ENCODE peak calls at places on chromosomes 11 and 22, in four cellular contexts. One of them, this sample, is unnamed.

GRCh38 chr11:61838921-61839320 is 10.8 kb downstream of the FADS2 start:
- DNase-seq in activated T-helper 1 cell treated with anti-CD3 and anti-CD28 coated beads, Interleukin-2, amount 50 U/mL, for 16 hours: no peak
- DNase-seq in DMS153: no peak
- DNase-seq in stimulated activated CD4-positive, alpha-beta T cell treated with anti-CD3 and anti-CD28 coated beads, Interleukin-12 subunit alpha, Interleukin-12 subunit beta, amount 100 ng/mL, for 24 hours: no peak
- DNase-seq in this sample: no peak

GRCh38 chr11:31767066-31767465 is 44.1 kb downstream of the PAX6 start:
- DNase-seq in activated T-helper 1 cell treated with anti-CD3 and anti-CD28 coated beads, Interleukin-2, amount 50 U/mL, for 16 hours: no peak
- DNase-seq in DMS153: no peak
- DNase-seq in stimulated activated CD4-positive, alpha-beta T cell treated with anti-CD3 and anti-CD28 coated beads, Interleukin-12 subunit alpha, Interleukin-12 subunit beta, amount 100 ng/mL, for 24 hours: no peak
- DNase-seq in this sample: no peak

GRCh38 chr22:49769691-49770315 is 57.9 kb downstream of the BRD1 start:
- DNase-seq in activated T-helper 1 cell treated with anti-CD3 and anti-CD28 coated beads, Interleukin-2, amount 50 U/mL, for 16 hours: no peak
- DNase-seq in DMS153: no peak
- DNase-seq in stimulated activated CD4-positive, alpha-beta T cell treated with anti-CD3 and anti-CD28 coated beads, Interleukin-12 subunit alpha, Interleukin-12 subunit beta, amount 100 ng/mL, for 24 hours: no peak
- DNase-seq in this sample: no peak

GRCh38 chr11:126893796-126894195 is 106.8 kb downstream of the KIRREL3 start:
- DNase-seq in activated T-helper 1 cell treated with anti-CD3 and anti-CD28 coated beads, Interleukin-2, amount 50 U/mL, for 16 hours: no peak
- DNase-seq in DMS153: no peak
- DNase-seq in stimulated activated CD4-positive, alpha-beta T cell treated with anti-CD3 and anti-CD28 coated beads, Interleukin-12 subunit alpha, Interleukin-12 subunit beta, amount 100 ng/mL, for 24 hours: no peak
- DNase-seq in this sample: no peak

GRCh38 chr11:57480409-57481137 is 20.2 kb downstream of the RTN4RL2 start:
- DNase-seq in activated T-helper 1 cell treated with anti-CD3 and anti-CD28 coated beads, Interleukin-2, amount 50 U/mL, for 16 hours: no peak
- DNase-seq in DMS153: peak; percentile 48
- DNase-seq in stimulated activated CD4-positive, alpha-beta T cell treated with anti-CD3 and anti-CD28 coated beads, Interleukin-12 subunit alpha, Interleukin-12 subunit beta, amount 100 ng/mL, for 24 hours: peak; percentile 37
- DNase-seq in this sample: peak; percentile 41

GRCh38 chr11:115715371-115715770 is 211.2 kb upstream of the CADM1 start:
- DNase-seq in activated T-helper 1 cell treated with anti-CD3 and anti-CD28 coated beads, Interleukin-2, amount 50 U/mL, for 16 hours: no peak
- DNase-seq in DMS153: no peak
- DNase-seq in stimulated activated CD4-positive, alpha-beta T cell treated with anti-CD3 and anti-CD28 coated beads, Interleukin-12 subunit alpha, Interleukin-12 subunit beta, amount 100 ng/mL, for 24 hours: no peak
- DNase-seq in this sample: no peak

GRCh38 chr11:35873721-35874120 is 70.1 kb upstream of the LDLRAD3 start:
- DNase-seq in activated T-helper 1 cell treated with anti-CD3 and anti-CD28 coated beads, Interleukin-2, amount 50 U/mL, for 16 hours: no peak
- DNase-seq in DMS153: no peak
- DNase-seq in stimulated activated CD4-positive, alpha-beta T cell treated with anti-CD3 and anti-CD28 coated beads, Interleukin-12 subunit alpha, Interleukin-12 subunit beta, amount 100 ng/mL, for 24 hours: no peak
- DNase-seq in this sample: no peak

GRCh38 chr11:69288883-69289242 is 5.1 kb upstream of the MYEOV start:
- DNase-seq in activated T-helper 1 cell treated with anti-CD3 and anti-CD28 coated beads, Interleukin-2, amount 50 U/mL, for 16 hours: no peak
- DNase-seq in DMS153: no peak
- DNase-seq in stimulated activated CD4-positive, alpha-beta T cell treated with anti-CD3 and anti-CD28 coated beads, Interleukin-12 subunit alpha, Interleukin-12 subunit beta, amount 100 ng/mL, for 24 hours: no peak
- DNase-seq in this sample: no peak

GRCh38 chr11:59573216-59573615 is 42.4 kb downstream of the OSBP start:
- DNase-seq in activated T-helper 1 cell treated with anti-CD3 and anti-CD28 coated beads, Interleukin-2, amount 50 U/mL, for 16 hours: no peak
- DNase-seq in DMS153: no peak
- DNase-seq in stimulated activated CD4-positive, alpha-beta T cell treated with anti-CD3 and anti-CD28 coated beads, Interleukin-12 subunit alpha, Interleukin-12 subunit beta, amount 100 ng/mL, for 24 hours: no peak
- DNase-seq in this sample: no peak

GRCh38 chr22:45263790-45264269 is 20.9 kb upstream of the UPK3A start:
- DNase-seq in activated T-helper 1 cell treated with anti-CD3 and anti-CD28 coated beads, Interleukin-2, amount 50 U/mL, for 16 hours: no peak
- DNase-seq in DMS153: peak; percentile 47
- DNase-seq in stimulated activated CD4-positive, alpha-beta T cell treated with anti-CD3 and anti-CD28 coated beads, Interleukin-12 subunit alpha, Interleukin-12 subunit beta, amount 100 ng/mL, for 24 hours: no peak
- DNase-seq in this sample: no peak

GRCh38 chr22:45072322-45072903 is 62.6 kb upstream of the PHF21B start:
- DNase-seq in activated T-helper 1 cell treated with anti-CD3 and anti-CD28 coated beads, Interleukin-2, amount 50 U/mL, for 16 hours: no peak
- DNase-seq in DMS153: no peak
- DNase-seq in stimulated activated CD4-positive, alpha-beta T cell treated with anti-CD3 and anti-CD28 coated beads, Interleukin-12 subunit alpha, Interleukin-12 subunit beta, amount 100 ng/mL, for 24 hours: no peak
- DNase-seq in this sample: no peak

GRCh38 chr11:44453871-44454270 is 111.6 kb upstream of the CD82 start:
- DNase-seq in activated T-helper 1 cell treated with anti-CD3 and anti-CD28 coated beads, Interleukin-2, amount 50 U/mL, for 16 hours: no peak
- DNase-seq in DMS153: no peak
- DNase-seq in stimulated activated CD4-positive, alpha-beta T cell treated with anti-CD3 and anti-CD28 coated beads, Interleukin-12 subunit alpha, Interleukin-12 subunit beta, amount 100 ng/mL, for 24 hours: no peak
- DNase-seq in this sample: no peak

GRCh38 chr22:27212081-27212480 is 554.7 kb downstream of the MIAT start:
- DNase-seq in activated T-helper 1 cell treated with anti-CD3 and anti-CD28 coated beads, Interleukin-2, amount 50 U/mL, for 16 hours: no peak
- DNase-seq in DMS153: no peak
- DNase-seq in stimulated activated CD4-positive, alpha-beta T cell treated with anti-CD3 and anti-CD28 coated beads, Interleukin-12 subunit alpha, Interleukin-12 subunit beta, amount 100 ng/mL, for 24 hours: no peak
- DNase-seq in this sample: no peak

GRCh38 chr11:2366271-2366670 is 10.8 kb upstream of the CD81 start:
- DNase-seq in activated T-helper 1 cell treated with anti-CD3 and anti-CD28 coated beads, Interleukin-2, amount 50 U/mL, for 16 hours: no peak
- DNase-seq in DMS153: no peak
- DNase-seq in stimulated activated CD4-positive, alpha-beta T cell treated with anti-CD3 and anti-CD28 coated beads, Interleukin-12 subunit alpha, Interleukin-12 subunit beta, amount 100 ng/mL, for 24 hours: no peak
- DNase-seq in this sample: no peak

GRCh38 chr11:114044042-114044871 is 15.3 kb upstream of the ZBTB16 start:
- DNase-seq in activated T-helper 1 cell treated with anti-CD3 and anti-CD28 coated beads, Interleukin-2, amount 50 U/mL, for 16 hours: no peak
- DNase-seq in DMS153: no peak
- DNase-seq in stimulated activated CD4-positive, alpha-beta T cell treated with anti-CD3 and anti-CD28 coated beads, Interleukin-12 subunit alpha, Interleukin-12 subunit beta, amount 100 ng/mL, for 24 hours: no peak
- DNase-seq in this sample: no peak